ENCODE peak calls at places on chromosomes 16 and 17, in six cellular contexts. G, N, D, A, H and P are unnamed samples.

GRCh38 chr17:28271431-28271830 is 47.6 kb upstream of the TMEM97 start:
- DNase-seq in G (no peak), N (no peak), D (no peak), A (no peak), H (no peak), P (no peak)

GRCh38 chr17:16281351-16281750 is 64.3 kb downstream of the PIGL start:
- DNase-seq in G (no peak), N (no peak), D (no peak), A (no peak), H (peak), P (no peak)

GRCh38 chr17:50917418-50917743 is 51.2 kb upstream of the TOB1 start:
- DNase-seq in G (no peak), N (no peak), D (no peak), A (no peak), H (no peak), P (no peak)

GRCh38 chr17:82524540-82524939 is 5.0 kb downstream of the FOXK2 start:
- DNase-seq in G (no peak), N (no peak), D (no peak), A (no peak), H (no peak), P (no peak)

GRCh38 chr17:43132117-43132516 is 7.0 kb upstream of the BRCA1 start:
- DNase-seq in G (no peak), N (no peak), D (no peak), A (no peak), H (no peak), P (no peak)

GRCh38 chr16:9407206-9407758 is 315.8 kb downstream of the HAPSTR1 start:
- DNase-seq in G (no peak), N (no peak), D (no peak), A (no peak), H (no peak), P (no peak)

GRCh38 chr16:27230562-27230991 is 27.3 kb downstream of the KDM8 start:
- DNase-seq in G (no peak), N (no peak), D (peak), A (no peak), H (no peak), P (peak)

GRCh38 chr17:81460856-81461460 is 51.6 kb downstream of the ACTG1 start:
- DNase-seq in G (no peak), N (no peak), D (no peak), A (no peak), H (no peak), P (no peak)

GRCh38 chr16:3964686-3965290 is 84.3 kb upstream of the CREBBP start:
- DNase-seq in G (no peak), N (no peak), D (no peak), A (no peak), H (no peak), P (no peak)

GRCh38 chr17:49002766-49003165 is 5.6 kb downstream of the IGF2BP1 start:
- DNase-seq in G (no peak), N (no peak), D (no peak), A (no peak), H (no peak), P (no peak)

GRCh38 chr17:78999947-79000395 is 9.6 kb downstream of the CANT1 start:
- DNase-seq in G (no peak), N (peak), D (peak), A (no peak), H (no peak), P (no peak)

GRCh38 chr16:8848939-8849391 is 19.8 kb downstream of the CARHSP1 start:
- DNase-seq in G (no peak), N (no peak), D (no peak), A (no peak), H (peak), P (no peak)

GRCh38 chr17:40458001-40458791 is 14.9 kb downstream of the IGFBP4 start:
- DNase-seq in G (no peak), N (no peak), D (no peak), A (peak), H (peak), P (no peak)

GRCh38 chr16:31455601-31456314 is 3.5 kb upstream of the ARMC5 start:
- DNase-seq in G (no peak), N (no peak), D (no peak), A (no peak), H (no peak), P (no peak)

GRCh38 chr16:3643095-3643730 is 11.3 kb upstream of the DNASE1 start:
- DNase-seq in G (no peak), N (no peak), D (no peak), A (no peak), H (no peak), P (no peak)

GRCh38 chr17:51435641-51436091 is 175.3 kb downstream of the UTP18 start:
- DNase-seq in G (peak), N (peak), D (peak), A (no peak), H (peak), P (peak)

GRCh38 chr16:83853834-83854233 is 45.1 kb upstream of the MLYCD start:
- DNase-seq in G (no peak), N (no peak), D (no peak), A (no peak), H (no peak), P (no peak)

GRCh38 chr17:80116276-80116922 is 15.0 kb downstream of the GAA start:
- DNase-seq in G (no peak), N (no peak), D (no peak), A (no peak), H (no peak), P (no peak)

GRCh38 chr17:33492082-33492481 is 199.0 kb upstream of the ASIC2 start:
- DNase-seq in G (no peak), N (no peak), D (no peak), A (no peak), H (no peak), P (no peak)

GRCh38 chr16:65111306-65111705 is 10.6 kb downstream of the CDH11 start:
- DNase-seq in G (no peak), N (no peak), D (peak), A (no peak), H (no peak), P (no peak)

GRCh38 chr17:57869599-57870282 is 19.9 kb upstream of the MRPS23 start:
- DNase-seq in G (no peak), N (no peak), D (no peak), A (peak), H (peak), P (no peak)

GRCh38 chr17:41481051-41481450 is at the start of gene KRT35:
- DNase-seq in G (no peak), N (no peak), D (no peak), A (no peak), H (no peak), P (no peak)

GRCh38 chr16:407253-407652 is 5.6 kb downstream of the DECR2 start:
- DNase-seq in G (no peak), N (no peak), D (no peak), A (no peak), H (no peak), P (no peak)